ENCODE peak calls at places on chromosomes 11 and 22, in four cellular contexts. K is CD8-positive, alpha-beta memory T cell; R is gastrocnemius medialis; J is effector memory CD4-positive, alpha-beta T cell. E is an unnamed sample. For H3K4me1, the result is how much of the 10 kb centered on the place peaks cover.

GRCh38 chr22:43126506-43127165 is 16.1 kb downstream of the BIK start:
- DNase-seq in K (no peak), R (no peak), J (no peak), E (no peak)

GRCh38 chr11:59283825-59284772 is 71.4 kb upstream of the MPEG1 start:
- DNase-seq in K (peak), R (no peak), J (no peak), E (peak)

GRCh38 chr11:69643646-69644045 is 2.7 kb downstream of the CCND1 start:
- DNase-seq in K (no peak), R (no peak), J (no peak), E (no peak)

GRCh38 chr11:35138606-35138948 is 394 bp upstream of the CD44 start:
- DNase-seq in K (no peak), R (no peak), J (no peak), E (no peak)

GRCh38 chr11:917426-917825 is 6.8 kb upstream of the CHID1 start:
- DNase-seq in K (no peak), R (no peak), J (no peak), E (no peak)

GRCh38 chr11:10529279-10529678 is 11.7 kb downstream of the RNF141 start:
- DNase-seq in K (no peak), R (no peak), J (no peak), E (no peak)

GRCh38 chr22:27804683-27805297 is 3.2 kb upstream of the MN1 start:
- DNase-seq in K (peak), R (peak), J (no peak), E (peak)

GRCh38 chr11:67368621-67369020 is 4.8 kb downstream of the CLCF1 start:
- DNase-seq in K (no peak), R (no peak), J (no peak), E (no peak)

GRCh38 chr11:35265755-35266454 is 126.9 kb downstream of the CD44 start:
- DNase-seq in K (no peak), R (no peak), J (no peak), E (no peak)

DNA sequence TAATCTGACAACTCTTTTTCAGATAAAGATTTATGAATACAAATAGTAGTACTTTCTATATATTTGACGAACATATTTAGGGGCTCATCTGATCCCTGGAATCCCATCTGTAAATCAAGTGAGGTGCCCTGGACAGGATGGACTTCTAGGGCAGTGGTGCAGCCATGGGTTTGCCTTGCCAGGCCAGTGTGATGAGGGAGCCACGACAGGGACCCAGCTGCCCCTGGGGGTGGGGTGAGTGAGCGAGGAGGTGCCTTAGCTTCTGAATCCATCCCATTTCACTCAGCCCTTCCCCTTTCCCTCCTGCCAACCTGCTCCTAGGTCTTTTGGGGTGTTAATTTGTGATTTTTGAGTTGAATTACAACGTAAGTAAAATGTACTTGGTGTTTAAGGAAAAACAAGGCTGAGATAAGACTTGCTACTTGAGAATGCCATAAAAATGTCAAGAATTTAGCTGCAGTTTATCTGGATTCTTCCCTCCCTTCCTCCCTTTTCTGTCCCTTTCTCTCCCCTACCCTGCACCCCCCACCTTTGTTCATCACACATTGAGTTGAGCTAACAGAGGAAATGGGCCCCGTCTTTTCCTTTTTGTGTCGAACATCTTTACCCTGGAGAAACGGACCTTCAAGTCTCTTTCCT is 60.8 kb downstream of the PPFIBP2 start:
- DNase-seq in K (no peak), R (no peak), J (no peak), E (no peak)
- H3K4me1 ChIP-seq in K (under half), R (half or more), J (under half), E (under half)

GRCh38 chr22:45938913-45939312 is 38.0 kb downstream of the WNT7B start:
- DNase-seq in K (no peak), R (no peak), J (no peak), E (no peak)
- H3K4me3 ChIP-seq in K (no peak), R (no peak), J (no peak), E (no peak)

GRCh38 chr22:29912141-29912540 is 29.2 kb downstream of the MTMR3 start:
- DNase-seq in K (no peak), R (no peak), J (no peak), E (no peak)

GRCh38 chr22:29916007-29916544 is 33.1 kb downstream of the MTMR3 start:
- DNase-seq in K (no peak), R (no peak), J (no peak), E (no peak)

GRCh38 chr22:29912605-29913398 is 29.8 kb downstream of the MTMR3 start:
- DNase-seq in K (no peak), R (no peak), J (no peak), E (no peak)

GRCh38 chr22:29914991-29915390 is 32.0 kb downstream of the MTMR3 start:
- DNase-seq in K (no peak), R (no peak), J (no peak), E (no peak)

DNA sequence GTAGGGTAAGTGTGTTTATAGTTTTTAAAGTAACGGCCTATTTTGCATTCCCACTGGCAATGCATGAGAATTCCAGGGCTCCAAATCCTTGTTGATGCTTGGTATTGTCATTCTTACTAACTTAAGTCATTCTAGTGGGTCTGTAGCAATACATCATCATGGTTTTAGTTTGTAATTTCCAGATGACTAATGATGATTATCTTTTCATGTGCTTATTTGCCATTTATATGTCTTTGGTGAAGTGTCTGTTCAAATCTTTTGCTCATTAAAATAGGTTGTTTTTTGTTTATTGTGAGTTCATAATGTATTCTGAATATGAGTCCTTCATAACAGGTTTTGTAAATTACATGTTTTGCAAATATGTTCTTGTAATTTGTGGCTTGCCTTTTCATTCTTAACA is 31.2 kb downstream of the MTMR3 start:
- DNase-seq in K (no peak), R (no peak), J (no peak), E (no peak)
- H3K4me1 ChIP-seq in K (under half), R (half or more), J (under half), E (under half)

GRCh38 chr11:134032501-134033091 is 36.3 kb upstream of the JAM3 start:
- DNase-seq in K (peak), R (no peak), J (no peak), E (no peak)
- H3K4me3 ChIP-seq in K (no peak), R (no peak), J (no peak), E (no peak)

DNA sequence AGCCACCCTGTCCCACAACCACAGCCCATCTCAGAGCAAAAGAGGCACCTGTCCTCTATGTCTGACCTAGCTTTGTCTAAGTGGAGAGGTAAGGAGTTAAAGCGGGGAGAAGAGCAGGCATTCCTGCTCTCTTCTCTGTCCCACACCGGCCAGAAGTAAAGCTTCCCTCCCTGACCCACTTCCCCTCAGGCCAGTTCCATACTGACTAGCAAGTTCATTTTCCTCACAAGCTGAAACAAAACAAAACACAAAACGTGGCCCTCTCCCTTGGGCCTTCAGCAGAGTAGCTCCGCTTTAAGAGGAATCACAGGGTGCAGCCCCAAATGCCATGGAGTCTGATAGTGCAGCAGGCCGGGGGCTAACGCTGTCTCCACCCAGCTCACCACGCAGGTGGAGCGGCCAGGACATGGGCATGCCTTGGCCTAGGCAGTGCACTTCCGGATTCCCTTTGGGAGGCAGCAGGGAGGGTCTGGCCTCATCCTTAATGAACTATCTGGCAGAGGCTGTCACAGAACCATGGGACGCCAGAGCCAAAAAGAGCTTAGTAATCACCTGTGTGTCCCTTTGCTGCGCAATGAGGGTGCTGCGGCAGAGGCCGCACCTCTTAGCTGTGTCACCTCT is 34.0 kb downstream of the FLI1 start:
- DNase-seq in K (no peak), R (no peak), J (no peak), E (no peak)
- H3K4me1 ChIP-seq in K (half or more), R (under half), J (half or more), E (half or more)

GRCh38 chr11:11583801-11584445 is 37.9 kb downstream of the GALNT18 start:
- DNase-seq in K (no peak), R (no peak), J (no peak), E (no peak)
- H3K4me3 ChIP-seq in K (no peak), R (no peak), J (no peak), E (no peak)

GRCh38 chr22:28812491-28812890 is 12.1 kb upstream of the XBP1 start:
- DNase-seq in K (no peak), R (no peak), J (no peak), E (no peak)

GRCh38 chr22:28810839-28811491 is 10.6 kb upstream of the XBP1 start:
- DNase-seq in K (peak), R (no peak), J (no peak), E (peak)

GRCh38 chr22:28813772-28814518 is 13.6 kb upstream of the XBP1 start:
- DNase-seq in K (no peak), R (peak), J (no peak), E (no peak)

GRCh38 chr22:28808716-28809355 is 8.5 kb upstream of the XBP1 start:
- DNase-seq in K (no peak), R (no peak), J (no peak), E (no peak)
- H3K4me1 ChIP-seq in K (half or more), R (under half), J (under half), E (under half)

DNA sequence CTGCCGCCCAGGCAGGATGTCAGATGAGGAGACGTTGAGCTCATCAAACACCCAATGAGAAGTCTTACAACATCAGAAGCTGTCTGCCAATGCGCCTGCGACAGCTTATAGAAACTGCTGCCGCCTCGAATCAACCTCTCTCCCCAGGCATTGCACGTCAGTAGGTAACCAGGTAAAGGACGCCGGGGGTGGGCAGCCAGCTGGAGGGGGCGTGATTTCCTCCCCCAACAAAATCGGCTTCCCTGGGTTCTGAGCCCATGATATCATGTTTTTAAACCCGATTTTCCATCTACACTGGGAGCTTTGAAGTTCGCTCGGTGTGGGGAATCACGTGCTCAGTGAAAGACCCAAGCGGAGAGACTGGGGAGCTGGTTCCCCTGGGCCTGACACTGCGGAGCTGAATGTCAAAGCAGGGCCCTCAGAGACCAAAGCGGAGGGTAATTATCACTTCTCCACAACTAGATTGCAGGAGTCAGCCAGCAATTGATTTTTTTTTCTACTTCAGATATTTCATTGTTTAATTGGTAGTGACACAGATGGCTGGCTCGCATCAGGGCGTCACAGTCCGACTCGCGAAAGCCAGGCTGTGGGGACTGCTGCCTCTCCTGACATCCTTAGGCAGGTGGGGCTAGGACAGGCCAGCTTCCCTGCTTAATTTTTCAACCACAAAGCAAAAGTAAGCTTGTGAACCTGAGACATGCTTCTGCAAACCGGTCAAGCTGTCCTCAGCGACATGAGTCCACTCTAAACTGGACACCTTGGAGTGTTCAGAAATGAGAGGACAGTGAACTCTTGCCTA is 15.4 kb downstream of the FAM83F start:
- DNase-seq in K (no peak), R (no peak), J (no peak), E (no peak)
- H3K4me3 ChIP-seq in K (peak), R (no peak), J (no peak), E (peak)

E was measured in naive thymus-derived CD4-positive, alpha-beta T cell.